ENCODE peak calls at places on chromosome 10, in six cellular contexts. S is Panc1, W is ovary, N is spleen, H is keratinocyte, F is mesendoderm. V is an unnamed sample. For H3K36me3 and H3K4me1, the result is how much of the 10 kb centered on the place peaks cover.

GRCh38 chr10:12975266-12975665 is 26.2 kb downstream of the CCDC3 start:
- DNase-seq in S (no peak), W (no peak), N (no peak), H (no peak), F (peak), V (no peak)

GRCh38 chr10:113095419-113095818 is 145.4 kb downstream of the TCF7L2 start:
- DNase-seq in S (no peak), W (no peak), N (no peak), H (no peak), F (no peak), V (no peak)

GRCh38 chr10:1563028-1563427 is 174.3 kb downstream of the ADARB2 start:
- DNase-seq in S (no peak), W (no peak), N (no peak), H (no peak), F (no peak), V (no peak)

GRCh38 chr10:92850186-92850585 is 1.9 kb downstream of the EXOC6 start:
- DNase-seq in S (no peak), W (no peak), N (no peak), H (no peak), F (no peak), V (no peak)

GRCh38 chr10:103660364-103661197 is 167.1 kb downstream of the NEURL1 start:
- DNase-seq in S (no peak), W (no peak), N (peak), H (no peak), F (peak), V (no peak)

GRCh38 chr10:3525832-3526449 is 259.1 kb downstream of the KLF6 start:
- DNase-seq in S (peak), W (no peak), N (no peak), H (peak), F (peak), V (peak)

GRCh38 chr10:15745748-15746147 is 26.0 kb upstream of the ITGA8 start:
- DNase-seq in S (no peak), W (no peak), N (no peak), H (no peak), F (no peak), V (no peak)

GRCh38 chr10:32684291-32684690 is 238.4 kb downstream of the CCDC7 start:
- DNase-seq in S (no peak), W (no peak), N (no peak), H (no peak), F (no peak), V (no peak)

GRCh38 chr10:12349628-12350166 is 350 bp downstream of the CAMK1D start:
- DNase-seq in S (no peak), W (peak), N (peak), H (no peak), F (no peak), V (no peak)

GRCh38 chr10:90481326-90481923 is 376.4 kb downstream of the HTR7 start:
- DNase-seq in S (no peak), W (no peak), N (no peak), H (no peak), F (no peak), V (no peak)

GRCh38 chr10:33643042-33643441 is 308.6 kb upstream of the NRP1 start:
- DNase-seq in S (no peak), W (no peak), N (no peak), H (no peak), F (no peak), V (no peak)

GRCh38 chr10:25682203-25682950 is 251.7 kb upstream of the MYO3A start:
- DNase-seq in S (no peak), W (no peak), N (no peak), H (no peak), F (peak), V (no peak)

GRCh38 chr10:124579003-124579384 is 117.4 kb downstream of the LHPP start:
- DNase-seq in S (no peak), W (no peak), N (peak), H (peak), F (no peak), V (peak)

GRCh38 chr10:131621784-131622624 is 278.8 kb upstream of the PPP2R2D start:
- DNase-seq in S (no peak), W (no peak), N (no peak), H (no peak), F (peak), V (no peak)

GRCh38 chr10:85580585-85580984 is 786.0 kb downstream of the GRID1 start:
- DNase-seq in S (no peak), W (no peak), N (no peak), H (no peak), F (no peak), V (no peak)

GRCh38 chr10:124318811-124319210 is 99.9 kb downstream of the OAT start:
- DNase-seq in S (no peak), W (no peak), N (no peak), H (no peak), F (no peak), V (no peak)

GRCh38 chr10:122034149-122034756 is 45.3 kb downstream of the TACC2 start:
- DNase-seq in S (no peak), W (no peak), N (peak), H (peak), F (no peak), V (no peak)

GRCh38 chr10:123906884-123907652 is 15.5 kb upstream of the CPXM2 start:
- DNase-seq in S (no peak), W (no peak), N (no peak), H (no peak), F (no peak), V (no peak)

GRCh38 chr10:114073787-114074186 is 30.1 kb downstream of the ADRB1 start:
- DNase-seq in S (no peak), W (no peak), N (peak), H (no peak), F (no peak), V (no peak)

GRCh38 chr10:101484154-101484748 is 103.8 kb downstream of the POLL start:
- DNase-seq in S (no peak), W (no peak), N (no peak), H (no peak), F (no peak), V (no peak)

GRCh38 chr10:24223953-24224352 is 15.0 kb downstream of the KIAA1217 start:
- DNase-seq in S (no peak), W (peak), N (no peak), H (no peak), F (no peak), V (no peak)

GRCh38 chr10:17066801-17067200 is 62.8 kb downstream of the CUBN start:
- DNase-seq in S (no peak), W (no peak), N (no peak), H (no peak), F (no peak), V (no peak)
- H3K4me3 ChIP-seq in S (no peak), W (no peak), N (no peak), H (no peak), F (no peak), V (no peak)

GRCh38 chr10:100172349-100172748 is 13.5 kb downstream of the ERLIN1 start:
- DNase-seq in S (no peak), W (no peak), N (no peak), H (no peak), F (no peak), V (no peak)

GRCh38 chr10:100174699-100175677 is 10.8 kb downstream of the ERLIN1 start:
- DNase-seq in S (no peak), W (no peak), N (no peak), H (no peak), F (no peak), V (no peak)

GRCh38 chr10:100173035-100173434 is 12.8 kb downstream of the ERLIN1 start:
- DNase-seq in S (no peak), W (no peak), N (no peak), H (no peak), F (no peak), V (no peak)

DNA sequence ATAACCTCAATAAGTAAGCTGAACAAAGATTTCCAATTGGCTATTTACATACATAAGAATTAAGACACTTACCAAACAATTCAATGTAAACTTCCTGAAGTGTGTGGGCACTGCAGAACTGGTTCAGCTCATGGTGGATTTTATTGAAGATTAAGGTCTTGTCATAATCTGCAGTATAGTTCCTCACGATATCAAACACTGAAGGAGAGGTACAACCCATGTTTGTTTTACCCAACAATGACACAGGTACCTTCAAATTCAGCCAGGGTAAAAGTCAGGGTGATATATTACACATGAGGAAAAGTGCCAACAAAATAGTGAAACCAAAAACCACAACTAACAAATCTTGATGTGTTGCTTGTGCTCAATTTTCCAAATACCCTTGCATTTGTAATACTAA is 10.0 kb downstream of the ERLIN1 start:
- DNase-seq in S (no peak), W (no peak), N (no peak), H (no peak), F (no peak), V (no peak)
- H3K36me3 ChIP-seq in S (half or more), W (under half), N (under half), H (under half), F (under half), V (half or more)

GRCh38 chr10:69088471-69088769 is 517 bp downstream of the SRGN start:
- DNase-seq in S (no peak), W (no peak), N (no peak), H (no peak), F (no peak), V (no peak)

GRCh38 chr10:69088801-69089501 is 1.0 kb downstream of the SRGN start:
- DNase-seq in S (no peak), W (no peak), N (no peak), H (no peak), F (no peak), V (no peak)

GRCh38 chr10:69086131-69086530 is 1.8 kb upstream of the SRGN start:
- DNase-seq in S (no peak), W (no peak), N (no peak), H (no peak), F (peak), V (no peak)

GRCh38 chr10:69089638-69090599 is 2.0 kb downstream of the SRGN start:
- DNase-seq in S (no peak), W (no peak), N (peak), H (no peak), F (no peak), V (no peak)

GRCh38 chr10:69087600-69088470 is at the start of gene SRGN:
- DNase-seq in S (no peak), W (peak), N (peak), H (no peak), F (no peak), V (no peak)
- H3K4me1 ChIP-seq in S (under half), W (under half), N (under half), H (under half), F (under half), V (under half)

GRCh38 chr10:47301833-47302232 is 1.8 kb downstream of the GDF10 start:
- DNase-seq in S (no peak), W (no peak), N (no peak), H (no peak), F (no peak), V (no peak)
- H3K4me3 ChIP-seq in S (no peak), W (no peak), N (no peak), H (no peak), F (no peak), V (no peak)

GRCh38 chr10:125811251-125811650 is 11.8 kb downstream of the UROS start:
- DNase-seq in S (no peak), W (no peak), N (no peak), H (no peak), F (no peak), V (no peak)
- H3K36me3 ChIP-seq in S (under half), W (under half), N (under half), H (under half), F (under half), V (half or more)

V was measured in RWPE2.